ENCODE peak calls at places on chromosome 22, in eight cellular contexts. One of them, this sample, is unnamed.

GRCh38 chr22:49457946-49458707 is 369.5 kb downstream of the BRD1 start:
- DNase-seq in cardiac muscle cell: no peak
- DNase-seq in neural crest cell: no peak
- DNase-seq in GM20000: no peak
- DNase-seq in adrenal gland: no peak
- DNase-seq in HFFc6: no peak
- DNase-seq in spleen: no peak
- DNase-seq in HL-60: no peak
- DNase-seq in this sample: no peak

GRCh38 chr22:50701076-50701419 is 28.4 kb downstream of the SHANK3 start:
- DNase-seq in neural crest cell: no peak
- DNase-seq in spleen: no peak
- DNase-seq in HL-60: no peak
- DNase-seq in GM20000: no peak
- DNase-seq in HFFc6: no peak
- DNase-seq in cardiac muscle cell: no peak
- DNase-seq in adrenal gland: no peak
- DNase-seq in this sample: no peak

GRCh38 chr22:46830001-46830715 is 67.7 kb downstream of the TBC1D22A start:
- DNase-seq in cardiac muscle cell: no peak
- DNase-seq in HFFc6: peak
- DNase-seq in GM20000: no peak
- DNase-seq in spleen: peak
- DNase-seq in neural crest cell: no peak
- DNase-seq in adrenal gland: peak
- DNase-seq in HL-60: no peak
- DNase-seq in this sample: no peak

GRCh38 chr22:46923394-46923793 is 160.9 kb downstream of the TBC1D22A start:
- DNase-seq in GM20000: no peak
- DNase-seq in adrenal gland: no peak
- DNase-seq in HL-60: no peak
- DNase-seq in neural crest cell: no peak
- DNase-seq in spleen: no peak
- DNase-seq in HFFc6: no peak
- DNase-seq in cardiac muscle cell: no peak
- DNase-seq in this sample: no peak

GRCh38 chr22:32932176-32932575 is 126.0 kb downstream of the SYN3 start:
- DNase-seq in adrenal gland: no peak
- DNase-seq in neural crest cell: no peak
- DNase-seq in cardiac muscle cell: no peak
- DNase-seq in HL-60: no peak
- DNase-seq in HFFc6: peak
- DNase-seq in spleen: no peak
- DNase-seq in GM20000: no peak
- DNase-seq in this sample: no peak

GRCh38 chr22:32058656-32059280 is 15.7 kb downstream of the SLC5A1 start:
- DNase-seq in HL-60: no peak
- DNase-seq in HFFc6: peak
- DNase-seq in GM20000: no peak
- DNase-seq in neural crest cell: no peak
- DNase-seq in spleen: no peak
- DNase-seq in cardiac muscle cell: peak
- DNase-seq in adrenal gland: no peak
- DNase-seq in this sample: no peak

GRCh38 chr22:37999640-38000272 is 15.4 kb upstream of the SOX10 start:
- DNase-seq in spleen: no peak
- DNase-seq in HL-60: peak
- DNase-seq in HFFc6: peak
- DNase-seq in neural crest cell: no peak
- DNase-seq in GM20000: no peak
- DNase-seq in adrenal gland: no peak
- DNase-seq in cardiac muscle cell: no peak
- DNase-seq in this sample: peak

GRCh38 chr22:49476176-49476575 is 351.5 kb downstream of the BRD1 start:
- DNase-seq in HFFc6: no peak
- DNase-seq in HL-60: no peak
- DNase-seq in neural crest cell: no peak
- DNase-seq in GM20000: no peak
- DNase-seq in spleen: no peak
- DNase-seq in cardiac muscle cell: no peak
- DNase-seq in adrenal gland: no peak
- DNase-seq in this sample: no peak

GRCh38 chr22:34019190-34019845 is 99.0 kb upstream of the LARGE1 start:
- DNase-seq in GM20000: no peak
- DNase-seq in adrenal gland: no peak
- DNase-seq in neural crest cell: no peak
- DNase-seq in HL-60: no peak
- DNase-seq in HFFc6: no peak
- DNase-seq in spleen: no peak
- DNase-seq in cardiac muscle cell: no peak
- DNase-seq in this sample: peak

GRCh38 chr22:27110985-27111451 is 453.6 kb downstream of the MIAT start:
- DNase-seq in HL-60: no peak
- DNase-seq in neural crest cell: no peak
- DNase-seq in spleen: no peak
- DNase-seq in cardiac muscle cell: peak
- DNase-seq in adrenal gland: no peak
- DNase-seq in GM20000: no peak
- DNase-seq in HFFc6: no peak
- DNase-seq in this sample: no peak

GRCh38 chr22:46068908-46069481 is 81.3 kb upstream of the PPARA start:
- DNase-seq in adrenal gland: peak
- DNase-seq in HL-60: no peak
- DNase-seq in spleen: peak
- DNase-seq in GM20000: no peak
- DNase-seq in cardiac muscle cell: no peak
- DNase-seq in HFFc6: peak
- DNase-seq in neural crest cell: no peak
- DNase-seq in this sample: no peak

GRCh38 chr22:49352361-49353169 is 475.1 kb downstream of the BRD1 start:
- DNase-seq in HFFc6: no peak
- DNase-seq in spleen: peak
- DNase-seq in adrenal gland: no peak
- DNase-seq in GM20000: no peak
- DNase-seq in neural crest cell: no peak
- DNase-seq in cardiac muscle cell: no peak
- DNase-seq in HL-60: no peak
- DNase-seq in this sample: no peak

GRCh38 chr22:47201186-47201995 is 438.9 kb downstream of the TBC1D22A start:
- DNase-seq in neural crest cell: no peak
- DNase-seq in cardiac muscle cell: no peak
- DNase-seq in adrenal gland: no peak
- DNase-seq in spleen: peak
- DNase-seq in HFFc6: no peak
- DNase-seq in HL-60: no peak
- DNase-seq in GM20000: no peak
- DNase-seq in this sample: no peak

GRCh38 chr22:33969052-33969451 is 48.8 kb upstream of the LARGE1 start:
- DNase-seq in spleen: no peak
- DNase-seq in neural crest cell: no peak
- DNase-seq in adrenal gland: no peak
- DNase-seq in GM20000: no peak
- DNase-seq in HL-60: no peak
- DNase-seq in HFFc6: no peak
- DNase-seq in cardiac muscle cell: no peak
- DNase-seq in this sample: no peak

GRCh38 chr22:45893516-45893915 is 83.4 kb downstream of the WNT7B start:
- DNase-seq in GM20000: no peak
- DNase-seq in HFFc6: no peak
- DNase-seq in adrenal gland: no peak
- DNase-seq in HL-60: no peak
- DNase-seq in cardiac muscle cell: no peak
- DNase-seq in spleen: no peak
- DNase-seq in neural crest cell: no peak
- DNase-seq in this sample: no peak

GRCh38 chr22:19902245-19902699 is 39.3 kb upstream of the COMT start:
- DNase-seq in GM20000: no peak
- DNase-seq in spleen: no peak
- DNase-seq in HFFc6: no peak
- DNase-seq in HL-60: no peak
- DNase-seq in cardiac muscle cell: no peak
- DNase-seq in adrenal gland: no peak
- DNase-seq in neural crest cell: no peak
- DNase-seq in this sample: no peak

GRCh38 chr22:30635273-30636225 is at the start of gene SLC35E4:
- DNase-seq in adrenal gland: peak
- DNase-seq in cardiac muscle cell: peak
- DNase-seq in spleen: peak
- DNase-seq in HFFc6: peak
- DNase-seq in neural crest cell: peak
- DNase-seq in GM20000: peak
- DNase-seq in HL-60: peak
- DNase-seq in this sample: peak
- TF ChIP-seq CTCF in adrenal gland: no peak
- TF ChIP-seq CTCF in cardiac muscle cell: peak
- TF ChIP-seq CTCF in spleen: peak
- TF ChIP-seq CTCF in HFFc6: peak
- TF ChIP-seq CTCF in neural crest cell: no peak
- TF ChIP-seq CTCF in GM20000: no peak
- TF ChIP-seq CTCF in HL-60: no peak
- TF ChIP-seq CTCF in this sample: peak

GRCh38 chr22:22693531-22693884 is 49.1 kb downstream of the GGTLC2 start:
- DNase-seq in neural crest cell: no peak
- DNase-seq in spleen: no peak
- DNase-seq in GM20000: no peak
- DNase-seq in HL-60: no peak
- DNase-seq in HFFc6: no peak
- DNase-seq in cardiac muscle cell: no peak
- DNase-seq in adrenal gland: no peak
- DNase-seq in this sample: no peak

GRCh38 chr22:22694106-22694505 is 49.7 kb downstream of the GGTLC2 start:
- DNase-seq in cardiac muscle cell: no peak
- DNase-seq in GM20000: no peak
- DNase-seq in spleen: no peak
- DNase-seq in neural crest cell: no peak
- DNase-seq in adrenal gland: no peak
- DNase-seq in HFFc6: no peak
- DNase-seq in HL-60: no peak
- DNase-seq in this sample: no peak

GRCh38 chr22:22691055-22691454 is 46.6 kb downstream of the GGTLC2 start:
- DNase-seq in spleen: no peak
- DNase-seq in GM20000: no peak
- DNase-seq in neural crest cell: no peak
- DNase-seq in HL-60: no peak
- DNase-seq in HFFc6: no peak
- DNase-seq in adrenal gland: no peak
- DNase-seq in cardiac muscle cell: no peak
- DNase-seq in this sample: no peak

GRCh38 chr22:22691716-22692701 is 47.6 kb downstream of the GGTLC2 start:
- DNase-seq in spleen: no peak
- DNase-seq in neural crest cell: no peak
- DNase-seq in HFFc6: no peak
- DNase-seq in HL-60: peak
- DNase-seq in cardiac muscle cell: no peak
- DNase-seq in GM20000: no peak
- DNase-seq in adrenal gland: no peak
- DNase-seq in this sample: no peak

DNA sequence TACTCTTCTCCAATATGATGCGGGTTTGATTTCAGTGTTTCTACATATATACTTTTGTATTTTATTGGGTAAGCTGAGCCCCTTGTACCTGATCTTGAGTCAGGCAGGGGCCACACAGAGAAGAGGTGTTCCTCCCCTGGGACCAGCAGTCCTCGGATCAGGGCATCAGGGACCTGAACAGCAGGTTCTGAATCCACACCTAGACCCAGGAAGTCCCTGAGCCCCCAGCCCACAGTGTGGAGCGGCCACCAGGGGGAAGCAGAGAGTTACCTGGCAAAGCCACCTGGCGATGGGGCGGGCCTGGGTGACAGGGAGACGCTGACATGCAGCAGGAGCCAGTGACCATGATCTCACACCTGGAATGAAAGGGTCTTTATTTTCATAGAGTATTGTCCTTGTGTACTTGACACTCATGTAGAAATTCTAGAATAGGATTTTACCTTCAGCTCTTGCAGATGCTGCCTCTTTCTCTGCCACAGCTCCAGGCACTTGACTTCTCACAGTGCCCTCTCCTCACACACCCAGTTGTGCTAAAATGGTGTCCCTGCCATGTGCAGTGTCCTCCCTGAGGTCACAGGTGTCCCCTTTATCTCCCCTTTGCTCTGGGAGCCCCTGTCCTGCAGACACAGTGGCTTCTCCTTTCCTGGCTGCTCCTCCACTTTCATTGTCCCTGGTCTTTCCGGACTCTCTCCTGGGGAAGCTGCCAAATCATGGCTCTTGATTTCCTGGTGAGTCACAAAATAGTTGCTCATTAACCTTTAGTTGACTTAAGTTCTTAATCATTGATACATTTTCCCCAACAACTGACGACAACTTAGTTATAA is 48.5 kb downstream of the GGTLC2 start:
- DNase-seq in GM20000: peak
- DNase-seq in cardiac muscle cell: no peak
- DNase-seq in HL-60: no peak
- DNase-seq in adrenal gland: peak
- DNase-seq in spleen: peak
- DNase-seq in neural crest cell: no peak
- DNase-seq in HFFc6: peak
- DNase-seq in this sample: peak
- TF ChIP-seq CTCF in GM20000: peak
- TF ChIP-seq CTCF in cardiac muscle cell: peak
- TF ChIP-seq CTCF in HL-60: peak
- TF ChIP-seq CTCF in adrenal gland: peak
- TF ChIP-seq CTCF in spleen: peak
- TF ChIP-seq CTCF in neural crest cell: peak
- TF ChIP-seq CTCF in HFFc6: peak
- TF ChIP-seq CTCF in this sample: peak

DNA sequence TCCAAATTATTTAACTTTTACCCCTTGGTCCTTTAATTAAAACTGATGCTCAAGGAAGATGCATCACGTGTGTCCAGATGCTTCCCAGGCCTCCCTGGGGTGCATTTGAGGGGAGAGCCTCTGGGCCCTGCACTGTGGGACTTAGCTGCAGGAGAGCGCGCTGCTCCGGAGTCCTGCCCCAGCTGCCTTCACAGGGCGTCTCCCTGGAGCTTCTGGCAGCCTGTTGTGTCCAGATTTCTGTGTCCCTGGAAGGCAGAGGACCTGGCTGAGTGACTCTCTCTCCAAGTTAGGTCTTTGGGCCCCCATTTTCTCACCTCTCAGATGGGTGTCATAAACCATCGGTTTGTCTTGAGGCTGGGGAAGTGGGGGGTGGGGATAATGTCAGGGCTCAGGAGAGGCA is 3.0 kb downstream of the ARHGAP8 start:
- DNase-seq in adrenal gland: no peak
- DNase-seq in spleen: peak
- DNase-seq in GM20000: no peak
- DNase-seq in cardiac muscle cell: no peak
- DNase-seq in HL-60: no peak
- DNase-seq in HFFc6: no peak
- DNase-seq in neural crest cell: no peak
- DNase-seq in this sample: no peak
- TF ChIP-seq CTCF in adrenal gland: no peak
- TF ChIP-seq CTCF in spleen: no peak
- TF ChIP-seq CTCF in GM20000: no peak
- TF ChIP-seq CTCF in cardiac muscle cell: no peak
- TF ChIP-seq CTCF in HL-60: no peak
- TF ChIP-seq CTCF in HFFc6: no peak
- TF ChIP-seq CTCF in neural crest cell: no peak
- TF ChIP-seq CTCF in this sample: no peak

GRCh38 chr22:28950567-28951411 is 67.4 kb downstream of the ZNRF3 start:
- DNase-seq in cardiac muscle cell: no peak
- DNase-seq in neural crest cell: no peak
- DNase-seq in HFFc6: no peak
- DNase-seq in adrenal gland: no peak
- DNase-seq in HL-60: no peak
- DNase-seq in spleen: no peak
- DNase-seq in GM20000: no peak
- DNase-seq in this sample: no peak
- TF ChIP-seq CTCF in cardiac muscle cell: no peak
- TF ChIP-seq CTCF in neural crest cell: no peak
- TF ChIP-seq CTCF in HFFc6: peak
- TF ChIP-seq CTCF in adrenal gland: no peak
- TF ChIP-seq CTCF in HL-60: no peak
- TF ChIP-seq CTCF in spleen: no peak
- TF ChIP-seq CTCF in GM20000: no peak
- TF ChIP-seq CTCF in this sample: no peak